ENCODE peak calls at places on chromosome 14, in four cellular contexts. S is HCT116, C is GM12878, F is HepG2. K is an unnamed sample.

GRCh38 chr14:104130974-104131651 is 7.3 kb upstream of the KIF26A start:
- DNase-seq in S (no peak), C (no peak), F (peak; percentile 23), K (peak; percentile 55)

GRCh38 chr14:101215936-101216335 is 312.4 kb upstream of the RTL1 start:
- DNase-seq in S (no peak), C (no peak), F (no peak), K (no peak)

GRCh38 chr14:75976838-75977237 is 5.0 kb downstream of the TGFB3 start:
- DNase-seq in S (no peak), C (no peak), F (no peak), K (no peak)

GRCh38 chr14:75156111-75156510 is 20.3 kb downstream of the TMED10 start:
- DNase-seq in S (no peak), C (no peak), F (no peak), K (no peak)

GRCh38 chr14:64684091-64684490 is 20.1 kb upstream of the PLEKHG3 start:
- DNase-seq in S (no peak), C (no peak), F (peak; percentile 25), K (no peak)

GRCh38 chr14:95052016-95052585 is 105.2 kb downstream of the DICER1 start:
- DNase-seq in S (no peak), C (no peak), F (no peak), K (no peak)

GRCh38 chr14:64549805-64550538 is at the start of gene PPP1R36:
- DNase-seq in S (no peak), C (no peak), F (no peak), K (peak; percentile 74)

GRCh38 chr14:92653162-92653651 is 95.2 kb downstream of the LGMN start:
- DNase-seq in S (no peak), C (no peak), F (no peak), K (no peak)

GRCh38 chr14:80587096-80587724 is 354.3 kb downstream of the CEP128 start:
- DNase-seq in S (peak; percentile 21), C (peak; percentile 89), F (peak; percentile 30), K (peak; percentile 31)

GRCh38 chr14:35347323-35348043 is 55.3 kb downstream of the PSMA6 start:
- DNase-seq in S (no peak), C (no peak), F (peak; percentile 99), K (peak; percentile 76)

GRCh38 chr14:32724864-32725550 is 213.7 kb upstream of the NPAS3 start:
- DNase-seq in S (no peak), C (no peak), F (no peak), K (no peak)

GRCh38 chr14:104688755-104689619 is at the start of gene INF2:
- DNase-seq in S (no peak), C (no peak), F (peak; percentile 62), K (peak; percentile 70)

GRCh38 chr14:28707814-28708213 is 58.8 kb upstream of the FOXG1 start:
- DNase-seq in S (no peak), C (no peak), F (no peak), K (no peak)

GRCh38 chr14:29926228-29926627 is 1.4 kb downstream of the PRKD1 start:
- DNase-seq in S (no peak), C (no peak), F (no peak), K (no peak)

GRCh38 chr14:29925736-29926135 is 1.9 kb downstream of the PRKD1 start:
- DNase-seq in S (no peak), C (no peak), F (no peak), K (no peak)

GRCh38 chr14:29928342-29928640 is 644 bp upstream of the PRKD1 start:
- DNase-seq in S (no peak), C (no peak), F (no peak), K (no peak)

GRCh38 chr14:29926701-29927595 is 699 bp downstream of the PRKD1 start:
- DNase-seq in S (no peak), C (no peak), F (peak; percentile 54), K (no peak)

DNA sequence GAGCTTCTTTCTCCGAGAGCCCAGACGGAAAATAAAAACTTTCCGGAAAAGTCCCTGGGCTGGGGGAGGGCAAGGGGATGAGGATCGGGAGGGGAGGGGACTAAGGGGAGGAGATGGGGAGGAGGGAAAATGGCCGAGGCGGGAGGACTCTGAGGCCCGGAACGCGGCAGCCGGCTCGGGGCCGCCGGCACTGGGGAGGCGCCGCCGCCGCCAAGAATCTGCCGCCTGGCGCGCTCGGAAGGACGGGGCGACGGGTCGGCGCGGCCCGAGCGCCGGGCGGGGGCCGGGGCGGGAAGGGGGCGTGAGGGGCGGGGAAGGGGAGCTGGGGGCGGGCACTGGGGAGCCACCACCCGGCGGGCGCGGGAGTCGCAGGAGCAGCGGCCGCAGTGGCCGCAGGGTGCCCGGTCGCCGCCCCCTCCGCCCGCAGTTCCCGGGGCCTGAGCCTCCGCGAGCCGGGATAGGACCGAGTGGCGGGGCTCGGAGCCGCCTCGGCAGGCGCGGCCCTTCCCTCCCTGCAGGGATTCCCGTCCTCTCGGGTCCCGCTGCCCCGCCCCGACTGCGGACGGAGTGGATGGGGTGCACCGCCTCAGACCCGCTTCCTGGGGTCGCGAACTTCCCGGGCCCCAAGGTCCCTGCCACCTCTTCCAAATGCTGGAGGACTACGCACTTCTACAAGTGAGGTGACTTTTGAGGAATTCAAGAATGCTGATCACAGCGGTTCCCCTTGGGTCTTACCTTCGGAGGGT is at the start of gene PRKD1:
- DNase-seq in S (no peak), C (no peak), F (peak; percentile 28), K (no peak)
- TF ChIP-seq CTCF in S (no peak), C (no peak), F (no peak), K (no peak)

GRCh38 chr14:29861996-29862395 is 65.7 kb downstream of the PRKD1 start:
- DNase-seq in S (no peak), C (no peak), F (no peak), K (no peak)
- TF ChIP-seq MAX in S (no peak), C (no peak), F (no peak), K (no peak)

GRCh38 chr14:59262717-59263469 is 74.4 kb downstream of the DAAM1 start:
- DNase-seq in S (no peak), C (no peak), F (peak; percentile 95), K (no peak)
- TF ChIP-seq CTCF in S (no peak), C (no peak), F (peak; percentile 68), K (no peak)

GRCh38 chr14:70857499-70857895 is 48.2 kb upstream of the MAP3K9 start:
- DNase-seq in S (no peak), C (no peak), F (no peak), K (no peak)

GRCh38 chr14:70855486-70855885 is 46.2 kb upstream of the MAP3K9 start:
- DNase-seq in S (no peak), C (no peak), F (no peak), K (no peak)

GRCh38 chr14:70858641-70859040 is 48.6 kb upstream of the PCNX1 start:
- DNase-seq in S (no peak), C (no peak), F (peak; percentile 10), K (no peak)

GRCh38 chr14:70856851-70857498 is 47.7 kb upstream of the MAP3K9 start:
- DNase-seq in S (no peak), C (no peak), F (no peak), K (peak; percentile 68)
- TF ChIP-seq MAX in S (no peak), C (no peak), F (no peak), K (no peak)

DNA sequence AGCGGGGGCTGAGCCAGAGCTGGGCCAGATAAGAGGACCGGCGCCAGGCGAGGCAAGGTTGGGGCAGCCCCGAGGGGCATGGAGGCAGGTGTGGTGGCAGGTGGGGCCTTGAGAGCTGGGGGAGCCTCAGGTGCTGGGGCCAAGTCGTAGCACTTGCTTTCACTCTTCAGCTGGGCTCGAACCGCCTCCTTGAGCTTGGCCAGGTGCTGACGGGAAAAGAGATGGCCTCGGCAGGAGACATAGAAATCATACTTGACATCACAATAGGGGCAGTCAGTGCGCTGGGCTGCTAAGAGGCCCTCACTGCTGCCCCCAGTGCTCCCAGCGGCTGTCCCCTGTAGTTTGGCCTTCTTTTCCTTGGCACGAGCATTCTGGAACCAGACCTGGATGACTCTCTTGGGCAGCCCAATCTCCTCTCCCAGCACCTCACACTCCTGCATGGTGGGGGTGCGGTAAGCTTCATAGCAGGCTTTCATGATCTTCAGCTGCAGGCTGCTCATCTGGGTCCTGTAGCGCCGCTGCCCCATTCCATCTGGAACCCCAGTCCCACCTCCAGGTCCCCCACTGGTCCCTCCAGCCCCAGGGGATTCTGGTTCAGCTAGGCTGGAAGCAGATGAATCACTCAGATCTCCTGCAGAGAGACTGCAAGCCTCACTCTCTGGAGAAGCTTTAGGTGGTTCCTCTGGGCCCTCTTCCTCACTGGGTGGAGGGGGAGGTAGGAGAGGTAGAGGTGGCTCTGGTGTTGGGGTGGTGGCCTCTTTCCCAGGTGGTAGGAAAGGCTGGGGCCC is 28.1 kb downstream of the ZFHX2 start:
- DNase-seq in S (no peak), C (no peak), F (no peak), K (peak; percentile 18)
- TF ChIP-seq CTCF in S (no peak), C (no peak), F (no peak), K (no peak)

GRCh38 chr14:69811868-69812252 is 14.8 kb upstream of the SLC10A1 start:
- DNase-seq in S (no peak), C (no peak), F (no peak), K (no peak)

GRCh38 chr14:69811227-69811867 is 14.3 kb upstream of the SLC10A1 start:
- DNase-seq in S (no peak), C (no peak), F (no peak), K (no peak)

GRCh38 chr14:69814397-69814796 is 17.4 kb upstream of the SLC10A1 start:
- DNase-seq in S (no peak), C (no peak), F (no peak), K (no peak)

GRCh38 chr14:69815556-69815955 is 18.5 kb upstream of the SLC10A1 start:
- DNase-seq in S (no peak), C (no peak), F (no peak), K (no peak)

DNA sequence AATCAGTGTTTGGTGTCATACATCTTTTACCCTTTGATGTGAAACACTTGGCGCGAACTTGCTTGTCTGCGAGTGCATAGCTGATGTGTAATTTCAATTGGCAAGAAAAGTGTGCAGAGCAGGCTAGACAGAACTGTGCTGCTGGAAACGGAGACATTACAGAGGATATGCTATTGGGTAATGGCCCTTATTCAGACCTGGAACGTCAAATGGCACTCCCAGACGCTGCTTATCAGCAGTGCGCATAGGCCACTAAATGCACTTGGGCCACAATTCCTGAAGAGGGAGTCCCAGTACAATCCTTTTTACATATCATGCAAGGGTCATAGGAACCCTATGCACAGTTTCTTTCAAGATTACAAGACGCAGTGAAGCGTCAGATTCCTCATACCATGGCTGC is 15.7 kb upstream of the SLC10A1 start:
- DNase-seq in S (no peak), C (no peak), F (peak; percentile 43), K (peak; percentile 43)
- TF ChIP-seq MAX in S (no peak), C (no peak), F (no peak), K (no peak)

DNA sequence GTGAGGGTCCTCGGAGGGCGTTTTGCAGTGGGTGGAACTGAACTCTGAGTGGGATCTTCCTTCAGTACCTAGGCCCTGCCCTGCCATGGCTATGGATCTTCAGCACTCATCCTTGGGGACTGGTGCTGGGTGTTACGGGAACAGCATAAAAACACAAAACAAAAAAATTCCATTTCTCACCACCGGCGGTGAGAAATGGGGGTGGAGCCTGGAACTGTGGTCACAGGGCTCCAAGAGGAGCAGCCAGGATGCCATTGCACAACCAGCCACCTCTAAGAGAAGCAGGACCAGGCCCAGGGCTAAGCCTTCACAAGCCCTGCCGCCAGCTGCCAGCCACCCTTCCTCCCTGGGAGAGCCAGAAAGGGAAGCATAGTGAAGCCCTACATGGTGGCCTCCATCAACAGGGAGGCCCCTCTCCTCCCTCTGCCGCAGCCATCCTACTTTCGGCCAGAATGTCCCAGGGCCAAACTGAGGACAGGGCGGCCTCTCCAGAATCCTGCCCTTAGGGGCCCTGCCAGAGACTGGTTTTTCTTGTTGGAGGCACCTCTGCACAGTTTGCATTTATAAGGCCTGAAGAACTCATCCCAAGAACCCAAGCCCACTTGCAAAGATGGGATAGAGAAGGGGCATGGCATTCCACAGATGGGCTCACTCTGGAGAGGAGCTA is 76.5 kb downstream of the VCPKMT start:
- DNase-seq in S (no peak), C (no peak), F (peak; percentile 39), K (peak; percentile 85)
- TF ChIP-seq CTCF in S (no peak), C (no peak), F (no peak), K (no peak)